ENCODE peak calls at places on chromosomes 16 and 17, in five cellular contexts. L is fibroblast of mammary gland; B is ascending aorta; Q is mesendoderm; H is CD8-positive, alpha-beta T cell. X is an unnamed sample.

GRCh38 chr16:80707686-80708085 is 96.7 kb downstream of the CDYL2 start:
- DNase-seq in H (no peak), L (no peak), Q (no peak), B (no peak), X (no peak)

GRCh38 chr17:6011241-6011640 is 58.9 kb upstream of the WSCD1 start:
- DNase-seq in B (no peak), H (no peak), L (no peak), Q (no peak), X (no peak)

GRCh38 chr17:917391-917811 is 62.2 kb downstream of the NXN start:
- DNase-seq in Q (no peak), B (no peak), L (peak; percentile 73), H (no peak), X (no peak)

GRCh38 chr17:13635951-13636350 is 34.2 kb upstream of the HS3ST3A1 start:
- DNase-seq in H (no peak), Q (peak; percentile 69), B (no peak), L (no peak), X (no peak)

GRCh38 chr16:52545544-52546262 is 1.2 kb downstream of the TOX3 start:
- DNase-seq in Q (peak; percentile 67), L (no peak), B (no peak), H (no peak), X (no peak)

GRCh38 chr16:20868890-20869289 is 31.3 kb downstream of the DCUN1D3 start:
- DNase-seq in L (peak; percentile 77), Q (no peak), H (no peak), B (peak; percentile 90), X (peak; percentile 95)

GRCh38 chr17:7935859-7936258 is 3.9 kb downstream of the CNTROB start:
- DNase-seq in H (no peak), L (no peak), Q (no peak), B (no peak), X (no peak)

GRCh38 chr17:4536742-4537411 is 18.3 kb downstream of the MYBBP1A start:
- DNase-seq in H (no peak), B (no peak), L (peak; percentile 58), Q (peak; percentile 34), X (no peak)

GRCh38 chr17:28547623-28548416 is 4.6 kb downstream of the UNC119 start:
- DNase-seq in L (peak; percentile 69), B (peak; percentile 83), Q (peak; percentile 84), H (peak; percentile 41), X (peak; percentile 52)

GRCh38 chr16:27736431-27736830 is 186.5 kb downstream of the KATNIP start:
- DNase-seq in H (no peak), B (no peak), Q (no peak), L (no peak), X (no peak)

GRCh38 chr17:8272421-8272820 is 16.0 kb upstream of the RANGRF start:
- DNase-seq in Q (peak; percentile 42), B (no peak), H (no peak), L (no peak), X (no peak)

GRCh38 chr17:7837375-7838290 is 3.6 kb downstream of the KDM6B start:
- DNase-seq in L (no peak), H (no peak), Q (peak; percentile 51), B (no peak), X (no peak)

GRCh38 chr17:58176200-58176599 is 9.4 kb downstream of the OR4D2 start:
- DNase-seq in Q (peak; percentile 22), L (peak; percentile 18), H (no peak), B (no peak), X (no peak)

GRCh38 chr16:67015317-67015731 is 13.6 kb upstream of the CBFB start:
- DNase-seq in H (no peak), L (no peak), B (no peak), Q (no peak), X (peak; percentile 29)
- H3K4me3 ChIP-seq in H (no peak overlapping the region), L (no peak overlapping the region), B (no peak overlapping the region), Q (no peak overlapping the region), X (no peak overlapping the region)

DNA sequence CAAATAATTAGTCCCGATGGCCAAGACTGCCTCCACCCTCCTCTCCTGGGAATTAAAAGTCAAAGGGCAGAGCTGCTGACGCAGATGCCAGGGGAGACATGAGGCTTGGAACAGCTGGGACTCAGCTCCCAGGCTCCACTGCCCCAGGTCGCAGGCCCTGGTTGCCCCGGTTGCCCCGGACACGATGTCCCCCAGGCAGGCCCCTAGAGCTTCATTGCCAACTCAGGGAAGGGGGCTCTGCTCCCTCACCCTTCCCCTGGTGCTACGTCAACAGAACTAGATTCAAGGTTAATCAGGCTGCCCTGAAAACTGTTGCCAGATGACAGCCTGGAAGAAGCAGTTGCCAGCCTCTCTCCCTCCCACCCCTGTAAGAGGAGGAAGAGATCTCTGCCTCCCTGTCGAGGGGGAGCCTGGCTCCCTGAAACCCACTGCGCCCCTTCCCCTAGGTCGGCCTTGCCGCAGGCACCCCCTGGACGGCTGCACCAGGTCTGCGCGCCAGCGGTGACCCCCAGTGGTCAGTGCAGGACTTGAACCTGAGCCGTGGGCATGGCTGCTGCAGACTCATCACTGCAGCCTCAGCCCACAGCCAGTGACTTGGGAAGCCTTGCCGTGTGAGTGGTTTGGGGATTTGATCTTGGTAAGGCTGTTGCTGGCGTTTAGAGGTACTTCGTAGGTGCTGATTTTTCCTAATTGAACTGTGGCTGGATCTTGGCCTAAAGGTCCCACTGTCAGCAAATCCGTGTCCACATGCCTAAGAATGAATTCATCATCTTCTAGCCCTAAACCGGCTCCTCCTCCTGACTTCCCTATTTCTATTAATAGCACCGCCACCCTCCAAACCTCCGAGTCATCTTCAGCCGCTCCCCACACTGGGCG is 84.1 kb upstream of the TOB1 start:
- DNase-seq in Q (peak; percentile 76), B (peak; percentile 93), H (peak; percentile 41), L (peak; percentile 94), X (peak; percentile 96)
- H3K4me3 ChIP-seq in Q (no peak overlapping the region), B (no peak overlapping the region), H (no peak overlapping the region), L (no peak overlapping the region), X (peak overlapping the region; percentile 29)

DNA sequence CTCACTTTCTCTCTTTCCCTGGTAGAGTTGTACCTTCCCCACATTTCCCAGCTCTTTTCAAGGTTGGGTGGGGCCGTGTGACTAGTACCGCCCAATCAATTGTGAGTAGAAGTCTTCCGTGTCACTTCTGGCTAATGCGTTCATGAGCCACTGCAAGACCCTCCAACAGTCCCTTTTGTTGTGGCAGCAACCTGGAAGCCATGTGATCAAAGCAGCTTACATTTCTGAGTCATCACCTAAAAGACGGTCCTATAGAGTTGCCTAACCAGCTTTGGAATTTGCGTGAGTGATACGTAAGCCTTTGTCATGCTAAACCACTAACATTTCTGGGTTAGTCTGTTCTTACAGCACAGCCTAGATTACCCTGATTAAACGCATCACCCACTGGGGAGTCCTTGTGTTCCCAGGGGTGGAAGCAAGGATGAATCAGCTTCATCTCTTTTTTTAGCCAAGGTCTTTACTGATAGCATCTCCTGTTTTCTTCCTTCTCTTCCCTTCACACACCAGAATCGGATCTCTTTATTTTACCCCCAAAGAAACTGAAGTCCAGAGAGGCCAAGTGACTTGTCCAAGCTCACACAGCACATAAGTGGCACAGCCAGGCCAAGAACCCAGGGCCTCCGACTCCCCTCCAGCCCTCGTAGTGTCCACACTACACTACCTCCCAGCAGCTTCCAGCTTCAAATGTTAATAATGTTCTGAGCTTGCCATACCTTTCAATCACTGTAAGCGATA is 366.3 kb upstream of the XYLT1 start:
- DNase-seq in Q (peak; percentile 98), L (peak; percentile 100), B (no peak), H (no peak), X (no peak)
- H3K4me3 ChIP-seq in Q (no peak overlapping the region), L (no peak overlapping the region), B (no peak overlapping the region), H (no peak overlapping the region), X (no peak overlapping the region)

GRCh38 chr16:29680180-29680598 is 1.2 kb downstream of the QPRT start:
- DNase-seq in H (no peak), B (no peak), Q (peak; percentile 77), L (no peak), X (no peak)
- H3K4me3 ChIP-seq in H (no peak overlapping the region), B (peak overlapping the region; percentile 44), Q (no peak overlapping the region), L (no peak overlapping the region), X (no peak overlapping the region)

GRCh38 chr17:37089998-37090397 is 141.2 kb downstream of the AATF start:
- DNase-seq in H (peak; percentile 42), B (no peak), Q (no peak), L (no peak), X (no peak)
- H3K4me3 ChIP-seq in H (no peak overlapping the region), B (no peak overlapping the region), Q (no peak overlapping the region), L (no peak overlapping the region), X (no peak overlapping the region)

DNA sequence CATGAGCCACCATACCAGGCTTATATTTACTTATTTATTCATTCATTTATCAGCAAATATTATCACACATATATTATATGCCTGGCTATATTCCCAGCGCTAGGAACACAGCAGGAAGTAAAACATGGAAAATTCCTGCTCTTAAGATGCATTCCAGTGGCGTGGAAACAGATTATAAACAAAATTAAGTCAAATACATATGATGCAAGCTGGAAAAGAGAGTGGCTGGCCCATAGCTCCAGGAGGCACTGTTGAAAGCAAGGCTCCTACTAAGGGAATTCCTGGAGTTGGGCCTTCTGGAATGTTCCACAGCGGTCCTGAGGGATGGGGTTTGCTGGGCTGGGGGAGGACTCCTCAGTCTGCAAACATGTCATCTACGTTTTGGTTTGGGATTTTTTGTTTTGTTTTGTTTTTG is 18.4 kb downstream of the ADCY9 start:
- DNase-seq in L (no peak), Q (peak; percentile 57), B (no peak), H (no peak), X (peak; percentile 7)
- H3K4me3 ChIP-seq in L (no peak overlapping the region), Q (no peak overlapping the region), B (no peak overlapping the region), H (no peak overlapping the region), X (no peak overlapping the region)

DNA sequence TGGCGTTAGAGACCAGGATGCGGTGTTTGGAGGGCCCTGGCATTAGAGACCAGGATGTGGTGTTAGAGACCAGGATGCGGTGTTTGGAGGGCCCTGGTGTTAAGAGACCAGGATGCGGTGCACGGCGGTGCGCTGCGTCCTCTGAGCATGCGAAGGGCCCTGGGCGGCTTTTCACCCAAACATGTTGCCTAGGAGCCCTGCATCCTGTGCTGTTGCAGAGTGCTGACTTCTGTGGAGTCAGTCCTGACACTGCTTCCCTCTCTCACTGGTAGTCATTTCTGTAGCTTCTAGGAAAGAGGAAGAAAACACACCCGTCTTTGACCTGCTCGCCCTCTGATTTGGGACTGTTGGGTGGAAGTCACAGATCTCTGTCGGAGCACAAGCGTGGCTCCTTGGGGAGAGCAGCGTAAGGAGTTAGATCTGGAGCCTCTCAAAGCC is 141.2 kb downstream of the LAT start:
- DNase-seq in Q (no peak), B (no peak), L (no peak), H (no peak), X (no peak)
- H3K4me3 ChIP-seq in Q (no peak overlapping the region), B (no peak overlapping the region), L (no peak overlapping the region), H (no peak overlapping the region), X (no peak overlapping the region)

GRCh38 chr16:1330931-1331711 is 2.3 kb upstream of the BAIAP3 start:
- DNase-seq in H (no peak), B (no peak), Q (no peak), L (no peak), X (no peak)

GRCh38 chr16:1330260-1330914 is 3.1 kb upstream of the BAIAP3 start:
- DNase-seq in L (no peak), B (no peak), Q (peak; percentile 72), H (no peak), X (no peak)

GRCh38 chr16:1333149-1333812 is at the start of gene BAIAP3:
- DNase-seq in B (no peak), Q (peak; percentile 40), L (no peak), H (peak; percentile 37), X (no peak)

GRCh38 chr16:1332618-1333148 is 762 bp upstream of the BAIAP3 start:
- DNase-seq in L (no peak), B (no peak), H (no peak), Q (peak; percentile 45), X (no peak)

GRCh38 chr16:1331712-1332617 is 1.5 kb upstream of the BAIAP3 start:
- DNase-seq in H (peak; percentile 34), Q (peak; percentile 99), B (peak; percentile 81), L (peak; percentile 28), X (no peak)
- H3K4me3 ChIP-seq in H (peak overlapping the region; percentile 11), Q (no peak overlapping the region), B (peak overlapping the region; percentile 33), L (no peak overlapping the region), X (peak overlapping the region; percentile 28)

GRCh38 chr17:65559483-65559801 is 2.0 kb downstream of the AXIN2 start:
- DNase-seq in Q (no peak), B (no peak), L (no peak), H (no peak), X (no peak)
- H3K4me3 ChIP-seq in Q (peak overlapping the region; percentile 74), B (peak overlapping the region; percentile 97), L (peak overlapping the region; percentile 60), H (peak overlapping the region; percentile 59), X (peak overlapping the region; percentile 94)

X was measured in tibial artery.